ENCODE peak calls at places on chromosome 6, in five cellular contexts. I, W, F, X and R are unnamed samples.

GRCh38 chr6:113879186-113880096 is 22.3 kb downstream of the MARCKS start:
- DNase-seq in I (peak; percentile 58), W (peak; percentile 80), F (no peak), X (no peak), R (peak; percentile 86)

GRCh38 chr6:132132911-132133639 is 181.9 kb upstream of the CCN2 start:
- DNase-seq in I (no peak), W (peak; percentile 15), F (no peak), X (no peak), R (no peak)

GRCh38 chr6:106751501-106752252 is 122.3 kb downstream of the QRSL1 start:
- DNase-seq in I (peak; percentile 56), W (no peak), F (no peak), X (no peak), R (peak; percentile 82)

GRCh38 chr6:53651764-53652401 is 13.7 kb downstream of the KLHL31 start:
- DNase-seq in I (peak; percentile 86), W (peak; percentile 88), F (peak; percentile 82), X (peak; percentile 79), R (peak; percentile 92)

GRCh38 chr6:12345694-12346058 is 55.5 kb downstream of the EDN1 start:
- DNase-seq in I (no peak), W (no peak), F (no peak), X (no peak), R (no peak)

GRCh38 chr6:157469378-157469777 is 88.4 kb downstream of the ZDHHC14 start:
- DNase-seq in I (no peak), W (no peak), F (no peak), X (no peak), R (no peak)

GRCh38 chr6:110688661-110689268 is 126.5 kb downstream of the CDK19 start:
- DNase-seq in I (no peak), W (peak; percentile 10), F (no peak), X (no peak), R (no peak)

GRCh38 chr6:149541139-149541538 is 4.7 kb downstream of the PPIL4 start:
- DNase-seq in I (no peak), W (no peak), F (no peak), X (no peak), R (no peak)

GRCh38 chr6:40152196-40152595 is 217.9 kb upstream of the MOCS1 start:
- DNase-seq in I (no peak), W (no peak), F (no peak), X (no peak), R (no peak)

GRCh38 chr6:25691885-25692284 is 39.9 kb downstream of the SCGN start:
- DNase-seq in I (no peak), W (no peak), F (no peak), X (no peak), R (no peak)